ENCODE peak calls at places on chromosome 1, in five cellular contexts. P, D, Z, N and U are unnamed samples. For H3K4me1, the result is how much of the 10 kb centered on the place peaks cover.

GRCh38 chr1:101971309-101971708 is 25.4 kb downstream of the OLFM3 start:
- DNase-seq in P (no peak), D (no peak), Z (peak), N (no peak), U (no peak)

GRCh38 chr1:157104598-157105293 is 5.1 kb upstream of the ETV3L start:
- DNase-seq in P (no peak), D (no peak), Z (peak), N (no peak), U (peak)

GRCh38 chr1:89632213-89633102 is 462 bp upstream of the LRRC8C start:
- DNase-seq in P (peak), D (peak), Z (peak), N (peak), U (peak)

GRCh38 chr1:66777846-66778245 is 23.2 kb downstream of the INSL5 start:
- DNase-seq in P (no peak), D (no peak), Z (no peak), N (no peak), U (no peak)

GRCh38 chr1:159938905-159939587 is 6.4 kb downstream of the IGSF9 start:
- DNase-seq in P (no peak), D (no peak), Z (no peak), N (no peak), U (no peak)

GRCh38 chr1:207826557-207827487 is 75.0 kb downstream of the CD46 start:
- DNase-seq in P (peak), D (peak), Z (no peak), N (no peak), U (no peak)

GRCh38 chr1:37286881-37287280 is 187.5 kb upstream of the ZC3H12A start:
- DNase-seq in P (no peak), D (no peak), Z (no peak), N (no peak), U (no peak)

GRCh38 chr1:24027838-24028468 is 47.8 kb upstream of the SRSF10 start:
- DNase-seq in P (no peak), D (peak), Z (peak), N (no peak), U (peak)

GRCh38 chr1:115977481-115978258 is 1.4 kb downstream of the SLC22A15 start:
- DNase-seq in P (no peak), D (no peak), Z (peak), N (no peak), U (peak)

GRCh38 chr1:167861664-167862381 is 52.1 kb downstream of the ADCY10 start:
- DNase-seq in P (no peak), D (no peak), Z (no peak), N (no peak), U (no peak)

GRCh38 chr1:8873506-8874229 is 4.8 kb downstream of the ENO1 start:
- DNase-seq in P (peak), D (peak), Z (peak), N (peak), U (peak)
- H3K4me1 ChIP-seq in P (under half), D (under half), Z (half or more), N (under half), U (under half)

GRCh38 chr1:175842545-175842944 is 99.2 kb upstream of the TNR start:
- DNase-seq in P (no peak), D (no peak), Z (no peak), N (no peak), U (no peak)

GRCh38 chr1:175841613-175842234 is 98.3 kb upstream of the TNR start:
- DNase-seq in P (no peak), D (no peak), Z (no peak), N (no peak), U (no peak)

GRCh38 chr1:175845985-175846384 is 102.6 kb upstream of the TNR start:
- DNase-seq in P (no peak), D (no peak), Z (no peak), N (no peak), U (no peak)

GRCh38 chr1:175845371-175845770 is 102.0 kb upstream of the TNR start:
- DNase-seq in P (no peak), D (no peak), Z (no peak), N (no peak), U (no peak)

GRCh38 chr1:175844877-175845276 is 101.5 kb upstream of the TNR start:
- DNase-seq in P (no peak), D (no peak), Z (no peak), N (no peak), U (no peak)
- TF ChIP-seq CTCF in P (no peak), D (no peak), Z (peak), N (no peak), U (no peak)

GRCh38 chr1:3141836-3142235 is 72.8 kb downstream of the PRDM16 start:
- DNase-seq in P (no peak), D (no peak), Z (no peak), N (no peak), U (no peak)

GRCh38 chr1:3145489-3146325 is 76.7 kb downstream of the PRDM16 start:
- DNase-seq in P (no peak), D (no peak), Z (no peak), N (no peak), U (no peak)

GRCh38 chr1:3139871-3140837 is 71.2 kb downstream of the PRDM16 start:
- DNase-seq in P (no peak), D (no peak), Z (no peak), N (no peak), U (no peak)

GRCh38 chr1:3142236-3142635 is 73.2 kb downstream of the PRDM16 start:
- DNase-seq in P (no peak), D (no peak), Z (no peak), N (no peak), U (no peak)

DNA sequence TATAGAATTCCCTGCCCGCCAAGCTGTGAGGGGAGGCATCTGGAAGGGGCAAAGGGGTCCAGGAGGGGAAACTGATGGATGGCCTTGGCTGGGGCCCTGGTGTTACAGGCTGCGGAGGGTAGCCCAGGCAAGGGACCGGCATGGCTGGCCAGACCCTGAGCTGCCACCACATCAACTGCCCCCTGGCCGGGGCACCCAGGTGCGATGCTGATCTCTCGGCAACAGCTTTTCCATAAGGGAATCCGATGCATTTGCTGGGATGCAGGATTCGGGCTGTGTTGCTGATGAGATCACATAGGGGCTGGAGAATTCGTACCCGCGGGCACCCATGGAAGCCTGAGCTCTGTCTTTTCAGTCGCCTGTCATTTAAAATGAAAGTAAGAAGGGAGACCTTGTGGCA is 73.7 kb downstream of the PRDM16 start:
- DNase-seq in P (no peak), D (no peak), Z (no peak), N (no peak), U (no peak)
- H3K4me1 ChIP-seq in P (under half), D (under half), Z (under half), N (under half), U (under half)

GRCh38 chr1:84442256-84442655 is 36.8 kb upstream of the RPF1 start:
- DNase-seq in P (no peak), D (peak), Z (peak), N (no peak), U (peak)
- TF ChIP-seq CTCF in P (no peak), D (peak), Z (peak), N (peak), U (peak)

GRCh38 chr1:93604411-93604810 is 77.2 kb downstream of the BCAR3 start:
- DNase-seq in P (no peak), D (no peak), Z (no peak), N (no peak), U (no peak)
- H3K4me1 ChIP-seq in P (under half), D (under half), Z (half or more), N (half or more), U (under half)

GRCh38 chr1:182404764-182405163 is 4.3 kb upstream of the TEDDM1 start:
- DNase-seq in P (no peak), D (no peak), Z (no peak), N (no peak), U (no peak)

GRCh38 chr1:182408435-182409070 is 8.1 kb upstream of the TEDDM1 start:
- DNase-seq in P (no peak), D (no peak), Z (no peak), N (no peak), U (no peak)

GRCh38 chr1:182406006-182406405 is 5.5 kb upstream of the TEDDM1 start:
- DNase-seq in P (no peak), D (no peak), Z (no peak), N (no peak), U (no peak)

GRCh38 chr1:182407724-182408123 is 7.3 kb upstream of the TEDDM1 start:
- DNase-seq in P (no peak), D (no peak), Z (no peak), N (no peak), U (no peak)

GRCh38 chr1:182405578-182405977 is 5.1 kb upstream of the TEDDM1 start:
- DNase-seq in P (no peak), D (no peak), Z (no peak), N (no peak), U (no peak)
- TF ChIP-seq CTCF in P (no peak), D (no peak), Z (no peak), N (no peak), U (no peak)

GRCh38 chr1:1431006-1431844 is 4.3 kb upstream of the VWA1 start:
- DNase-seq in P (peak), D (no peak), Z (no peak), N (no peak), U (no peak)
- H3K4me1 ChIP-seq in P (under half), D (under half), Z (under half), N (under half), U (under half)

GRCh38 chr1:5345556-5345955 is 646.7 kb downstream of the NPHP4 start:
- DNase-seq in P (no peak), D (no peak), Z (no peak), N (no peak), U (no peak)

GRCh38 chr1:5348732-5349465 is 643.3 kb downstream of the NPHP4 start:
- DNase-seq in P (no peak), D (no peak), Z (no peak), N (no peak), U (no peak)

GRCh38 chr1:5349526-5349925 is 642.7 kb downstream of the NPHP4 start:
- DNase-seq in P (no peak), D (no peak), Z (no peak), N (no peak), U (no peak)

GRCh38 chr1:5354681-5355080 is 637.5 kb downstream of the NPHP4 start:
- DNase-seq in P (no peak), D (no peak), Z (no peak), N (no peak), U (no peak)

DNA sequence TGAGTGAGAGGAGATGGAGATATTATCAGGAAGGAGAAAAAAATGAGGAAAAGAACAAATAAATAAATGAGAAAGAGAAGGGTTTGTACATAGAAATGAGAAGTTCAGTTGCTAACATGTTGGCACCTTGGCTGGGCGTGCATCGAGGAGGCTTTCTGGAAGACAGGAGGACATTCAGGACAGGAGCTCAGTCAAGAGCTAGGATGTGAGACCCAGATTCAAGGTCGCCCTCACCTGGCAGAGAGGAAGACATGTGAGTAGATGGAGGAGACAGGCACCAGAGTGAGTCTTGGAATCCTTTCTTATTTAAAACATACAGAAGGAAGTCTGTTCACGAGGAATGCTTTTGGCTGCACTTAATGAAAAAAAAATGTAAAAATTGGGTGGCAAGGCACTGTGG is 640.9 kb downstream of the NPHP4 start:
- DNase-seq in P (no peak), D (no peak), Z (no peak), N (no peak), U (no peak)
- TF ChIP-seq CTCF in P (no peak), D (no peak), Z (no peak), N (no peak), U (no peak)

DNA sequence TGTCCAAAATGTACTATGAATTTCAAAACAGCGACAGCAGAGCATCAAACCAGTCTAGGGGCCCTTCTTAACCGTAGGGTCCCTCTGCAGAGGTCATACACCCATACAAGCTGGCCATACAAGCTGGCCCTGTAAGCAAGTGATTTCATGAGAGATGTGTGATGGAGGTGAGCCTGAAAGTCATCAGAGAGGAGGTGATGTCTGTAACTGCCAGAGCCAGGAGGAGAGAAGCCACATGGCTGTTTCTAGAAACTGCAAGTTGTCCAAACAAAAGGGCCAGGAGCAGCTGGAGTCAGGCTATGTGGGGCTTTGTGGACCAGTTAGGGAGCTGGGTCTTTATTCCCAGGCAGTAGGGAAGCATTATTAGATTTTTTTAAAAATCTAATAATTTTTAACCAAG is 14.8 kb upstream of the SERINC2 start:
- DNase-seq in P (no peak), D (no peak), Z (peak), N (no peak), U (no peak)
- H3K4me1 ChIP-seq in P (under half), D (under half), Z (half or more), N (under half), U (under half)